ENCODE peak calls at places on chromosomes 11 and 22, in four cellular contexts. Y is fibroblast of mammary gland, F is right atrium auricular region, B is transverse colon. T is an unnamed sample.

GRCh38 chr11:75768909-75769771 is 562 bp downstream of the DGAT2 start:
- DNase-seq in Y (no peak), F (no peak), B (no peak), T (no peak)

GRCh38 chr11:72771507-72771906 is 19.3 kb upstream of the ARAP1 start:
- DNase-seq in F (no peak), Y (peak), B (no peak), T (peak)

GRCh38 chr22:40637181-40638150 is 947 bp upstream of the MRTFA start:
- DNase-seq in B (peak), Y (no peak), F (peak), T (no peak)

GRCh38 chr11:9280655-9281301 is 15.6 kb upstream of the DENND5A start:
- DNase-seq in Y (peak), F (peak), B (peak), T (peak)

GRCh38 chr11:30426781-30427180 is 103.9 kb downstream of the ARL14EP start:
- DNase-seq in B (no peak), Y (no peak), F (no peak), T (no peak)

GRCh38 chr11:75946531-75947530 is 131.8 kb downstream of the UVRAG start:
- DNase-seq in F (no peak), Y (peak), B (no peak), T (peak)

GRCh38 chr11:107549253-107549953 is 16.1 kb downstream of the ALKBH8 start:
- DNase-seq in B (no peak), F (no peak), Y (peak), T (peak)

GRCh38 chr11:69012092-69013008 is 696 bp downstream of the MRGPRF start:
- DNase-seq in Y (peak), F (no peak), B (no peak), T (peak)

GRCh38 chr11:72711141-72711540 is 36.9 kb upstream of the PDE2A start:
- DNase-seq in F (no peak), Y (no peak), B (no peak), T (no peak)

GRCh38 chr11:32081129-32081641 is 9.7 kb upstream of the RCN1 start:
- DNase-seq in B (no peak), F (no peak), Y (peak), T (peak)

GRCh38 chr11:71499546-71499945 is 27.5 kb upstream of the KRTAP5-7 start:
- DNase-seq in Y (no peak), B (no peak), F (no peak), T (no peak)

GRCh38 chr11:72072348-72072747 is 8.0 kb downstream of the NUMA1 start:
- DNase-seq in B (no peak), F (no peak), Y (peak), T (peak)

GRCh38 chr22:49203091-49203862 is 624.4 kb downstream of the BRD1 start:
- DNase-seq in F (peak), B (no peak), Y (no peak), T (no peak)

GRCh38 chr22:24506802-24507438 is 11.8 kb downstream of the UPB1 start:
- DNase-seq in Y (peak), F (no peak), B (no peak), T (peak)

GRCh38 chr22:46577361-46578249 is 40.2 kb upstream of the CELSR1 start:
- DNase-seq in Y (no peak), F (no peak), B (peak), T (no peak)

GRCh38 chr11:134515081-134515960 is 103.3 kb upstream of the B3GAT1 start:
- DNase-seq in Y (no peak), F (no peak), B (peak), T (no peak)

GRCh38 chr11:86916330-86916729 is 38.9 kb downstream of the FZD4 start:
- DNase-seq in F (no peak), B (no peak), Y (peak), T (peak)

GRCh38 chr11:120710354-120711187 is 199.0 kb downstream of the GRIK4 start:
- DNase-seq in B (peak), F (peak), Y (peak), T (peak)

DNA sequence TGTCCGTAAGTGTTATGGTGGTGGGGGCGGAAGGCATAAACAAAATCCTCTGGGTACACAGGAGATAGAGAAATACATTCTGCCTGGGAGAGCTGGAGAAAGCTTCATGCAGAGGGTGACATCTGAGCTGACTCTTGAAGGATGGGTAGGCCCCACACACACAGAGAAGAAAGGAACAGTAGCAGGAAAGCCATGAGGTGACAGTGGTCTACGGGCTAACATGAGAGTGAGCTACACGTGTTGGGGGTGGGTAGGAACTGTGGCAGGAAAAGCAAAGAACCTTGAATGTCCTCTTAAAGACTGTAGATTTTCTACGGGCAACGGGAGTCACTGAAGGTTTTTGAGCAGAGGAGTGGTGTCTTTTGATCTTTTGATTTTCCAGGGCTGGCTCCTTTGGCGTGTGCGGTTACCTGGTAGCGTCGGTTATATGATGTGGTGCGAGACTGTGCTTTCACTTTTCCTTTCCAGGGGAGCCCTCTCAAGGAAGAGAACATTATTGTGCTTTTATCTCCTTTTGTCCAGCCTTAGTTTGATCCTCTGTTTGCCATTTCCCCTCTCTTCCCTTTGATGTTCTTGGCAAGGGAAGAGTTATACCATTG is 39.7 kb downstream of the ADAMTS8 start:
- DNase-seq in Y (no peak), B (no peak), F (no peak), T (no peak)
- H3K4me3 ChIP-seq in Y (no peak), B (no peak), F (peak), T (no peak)

GRCh38 chr11:34636127-34636526 is 15.2 kb downstream of the EHF start:
- DNase-seq in F (no peak), B (no peak), Y (no peak), T (no peak)

GRCh38 chr11:34632105-34632780 is 11.3 kb downstream of the EHF start:
- DNase-seq in F (no peak), B (no peak), Y (no peak), T (no peak)

GRCh38 chr11:34633640-34633989 is 12.7 kb downstream of the EHF start:
- DNase-seq in F (no peak), Y (no peak), B (no peak), T (no peak)

GRCh38 chr11:34631737-34632104 is 10.8 kb downstream of the EHF start:
- DNase-seq in F (no peak), B (no peak), Y (no peak), T (no peak)

DNA sequence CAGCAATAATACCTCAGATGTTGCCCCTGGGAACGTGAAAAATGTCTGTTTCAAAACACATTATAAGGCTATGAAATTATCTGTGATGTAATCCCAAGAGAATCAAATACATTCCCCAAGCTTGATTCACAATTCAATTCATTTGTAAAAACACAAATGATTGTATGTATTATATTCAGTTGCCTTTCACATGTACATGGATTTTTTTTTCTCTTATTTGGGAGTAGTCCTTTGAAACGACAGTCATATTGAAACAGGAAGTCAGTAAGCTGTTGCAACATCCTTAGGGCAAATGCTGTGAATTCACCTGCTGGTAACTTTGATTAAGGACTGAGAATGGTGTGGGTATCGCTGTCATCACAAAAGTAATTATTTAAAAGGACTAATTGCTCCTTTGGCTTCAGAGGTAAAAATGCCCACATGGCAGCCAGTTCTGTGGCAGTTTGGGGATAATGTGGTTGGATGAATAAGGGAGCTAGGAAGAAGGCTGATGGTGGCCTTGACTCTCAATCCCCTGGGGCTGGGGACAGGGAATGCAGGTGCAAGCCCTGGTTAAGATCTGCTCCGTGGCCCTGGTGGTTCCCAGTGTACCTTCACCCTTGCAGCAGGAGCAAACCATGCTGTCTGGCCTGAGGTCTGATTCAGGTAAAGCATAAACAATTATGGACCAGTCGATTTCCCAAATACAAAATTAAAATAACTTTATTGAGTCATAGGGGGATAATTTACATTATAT is 13.3 kb downstream of the EHF start:
- DNase-seq in B (no peak), Y (peak), F (no peak), T (peak)
- TF ChIP-seq CTCF in B (no peak), Y (no peak), F (no peak), T (no peak)

GRCh38 chr11:1548221-1549070 is 23.6 kb downstream of the DUSP8 start:
- DNase-seq in F (peak), B (peak), Y (peak), T (peak)
- H3K4me3 ChIP-seq in F (peak), B (no peak), Y (no peak), T (no peak)

GRCh38 chr11:116217006-116217405 is 555.8 kb downstream of the BUD13 start:
- DNase-seq in Y (peak), F (no peak), B (peak), T (peak)
- TF ChIP-seq CTCF in Y (peak), F (peak), B (peak), T (peak)

GRCh38 chr22:21635771-21636510 is 3.4 kb downstream of the CCDC116 start:
- DNase-seq in Y (no peak), B (no peak), F (no peak), T (no peak)

GRCh38 chr22:21634844-21635243 is 2.3 kb downstream of the CCDC116 start:
- DNase-seq in B (no peak), F (no peak), Y (no peak), T (no peak)

GRCh38 chr22:21639359-21639758 is 2.7 kb upstream of the SDF2L1 start:
- DNase-seq in F (no peak), Y (no peak), B (no peak), T (no peak)

GRCh38 chr22:21634081-21634480 is 1.5 kb downstream of the CCDC116 start:
- DNase-seq in B (no peak), F (no peak), Y (no peak), T (no peak)

GRCh38 chr22:21636629-21637218 is 4.2 kb downstream of the CCDC116 start:
- DNase-seq in Y (no peak), B (no peak), F (no peak), T (no peak)
- H3K4me3 ChIP-seq in Y (no peak), B (no peak), F (no peak), T (no peak)

GRCh38 chr22:17159504-17159951 is 451 bp upstream of the HDHD5 start:
- DNase-seq in F (peak), Y (peak), B (peak), T (peak)
- TF ChIP-seq CTCF in F (no peak), Y (no peak), B (no peak), T (no peak)

DNA sequence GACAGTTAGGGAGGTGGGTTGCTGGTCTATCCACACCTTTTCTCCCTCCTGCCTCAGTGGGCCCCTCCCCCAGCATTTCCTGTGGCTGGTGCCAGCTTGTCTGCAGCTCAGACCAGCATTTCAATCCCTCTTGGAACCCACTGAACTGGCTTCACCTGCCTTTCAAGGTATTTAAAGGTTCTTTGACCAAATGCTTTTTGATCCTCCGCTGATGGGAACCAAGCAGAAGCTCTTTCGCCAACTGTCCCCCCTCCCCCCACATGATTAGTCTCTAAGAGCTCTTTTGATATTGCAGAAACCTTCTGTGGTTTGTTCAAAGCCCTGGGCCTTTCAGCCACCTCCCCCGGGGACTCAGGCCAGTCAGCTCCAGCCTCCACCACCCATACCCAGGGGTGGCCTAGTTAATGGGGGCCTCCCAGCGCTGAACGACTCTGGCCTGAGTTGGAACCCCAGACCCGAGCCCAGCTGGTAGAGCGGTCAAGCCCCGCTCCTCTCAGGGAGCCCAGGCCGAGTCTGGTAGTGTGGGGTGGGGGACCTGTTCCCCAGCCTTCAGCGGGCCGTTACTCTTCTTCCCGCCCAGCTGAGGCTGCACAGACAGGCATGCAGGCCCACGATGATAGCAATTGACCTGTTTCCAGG is 6.0 kb upstream of the SYT7 start:
- DNase-seq in Y (no peak), B (no peak), F (no peak), T (no peak)
- H3K4me3 ChIP-seq in Y (peak), B (no peak), F (peak), T (no peak)

DNA sequence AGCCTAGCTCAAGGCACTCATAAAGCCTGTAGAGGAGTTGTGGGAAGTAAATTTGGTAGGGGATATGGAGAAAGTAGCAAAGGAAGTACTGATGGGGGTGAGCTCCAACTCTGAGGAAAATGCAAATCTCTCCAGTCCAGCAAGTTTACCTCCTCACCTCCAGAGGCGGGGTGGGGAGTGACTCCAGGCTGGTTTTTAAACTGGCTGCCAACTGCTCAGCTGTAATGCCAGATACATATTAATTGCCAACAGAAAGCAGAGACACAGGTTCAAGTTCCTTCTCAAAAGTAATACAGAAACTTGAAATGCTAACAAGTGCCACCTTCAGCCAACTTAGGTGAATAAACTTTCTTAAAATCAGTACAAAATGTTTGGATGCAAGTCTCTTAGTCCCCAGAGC is 436.2 kb upstream of the CCDC90B start:
- DNase-seq in Y (no peak), F (no peak), B (no peak), T (no peak)
- TF ChIP-seq CTCF in Y (no peak), F (no peak), B (no peak), T (no peak)

DNA sequence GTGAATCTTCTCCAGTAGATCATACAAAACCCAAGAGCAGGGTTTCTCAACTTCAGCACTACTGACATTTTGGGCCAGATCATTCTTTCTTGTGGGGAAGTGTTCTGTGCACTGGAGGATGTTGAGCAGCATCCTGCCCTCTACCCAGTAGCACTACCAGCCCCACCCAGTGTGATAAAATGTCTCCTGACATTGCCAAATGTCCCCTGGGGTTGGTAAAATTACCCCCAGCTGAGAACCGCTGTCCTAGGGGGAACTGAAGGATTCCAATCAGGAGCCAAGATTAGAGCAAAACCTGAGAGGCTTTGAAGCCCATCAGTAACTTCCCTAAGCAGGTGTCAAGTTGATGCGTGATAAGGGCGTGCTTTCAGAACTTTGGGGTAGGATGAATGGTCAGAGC is 61.4 kb upstream of the YWHAH start:
- DNase-seq in B (no peak), Y (no peak), F (no peak), T (no peak)
- H3K4me3 ChIP-seq in B (no peak), Y (no peak), F (no peak), T (no peak)

DNA sequence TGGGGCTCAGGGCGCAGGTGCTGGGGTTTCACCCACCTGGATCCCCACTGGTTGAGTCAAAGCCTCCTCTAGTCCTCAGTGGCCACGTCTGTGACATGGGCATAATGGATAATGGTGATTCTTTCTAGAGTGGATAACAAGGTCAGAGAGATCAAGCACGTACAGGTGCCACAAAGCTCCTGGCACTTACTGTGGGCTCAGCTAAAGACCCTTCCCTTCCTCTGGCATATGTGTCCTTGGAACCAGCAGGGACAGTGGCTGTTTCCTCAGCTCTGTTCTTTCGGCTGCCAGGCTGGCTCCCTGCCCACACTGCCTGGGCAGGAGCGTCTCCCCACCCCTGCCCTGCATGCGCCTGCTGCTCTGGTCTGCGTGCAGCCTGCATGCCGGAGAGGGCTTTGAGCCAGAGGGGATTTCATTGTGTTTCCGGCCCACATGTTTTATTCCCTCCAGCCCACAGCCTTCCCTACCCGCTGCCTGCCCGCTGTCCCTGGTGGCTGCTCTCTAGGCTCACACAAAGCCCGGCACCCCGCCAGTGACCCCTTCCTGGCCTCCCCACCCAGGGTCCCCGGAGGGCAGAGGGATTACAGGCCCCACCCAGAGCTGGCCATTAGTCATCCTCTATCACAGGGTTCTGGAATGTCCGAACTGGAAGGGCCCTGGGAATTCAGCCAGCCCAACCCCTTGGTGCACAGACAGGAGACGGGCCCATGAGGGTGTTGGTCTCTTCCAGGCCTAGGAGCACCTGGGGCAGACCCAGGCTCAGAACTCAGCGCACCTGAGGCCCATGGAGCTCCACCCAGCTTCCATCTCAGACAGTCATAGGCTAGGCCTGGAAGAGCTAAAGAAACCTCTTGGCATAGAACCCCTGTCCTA is 55.3 kb upstream of the GCAT start:
- DNase-seq in F (peak), Y (peak), B (peak), T (peak)
- TF ChIP-seq CTCF in F (peak), Y (no peak), B (no peak), T (peak)